ENCODE peak calls at places on chromosomes 16 and 17, in five cellular contexts. H, Z, G, P and K are unnamed samples.

GRCh38 chr17:27613425-27613824 is 17.6 kb upstream of the LGALS9 start:
- DNase-seq in H (no peak), Z (no peak), G (no peak), P (no peak), K (no peak)

GRCh38 chr16:31356566-31357323 is 1.8 kb downstream of the ITGAX start:
- DNase-seq in H (no peak), Z (no peak), G (no peak), P (no peak), K (no peak)

GRCh38 chr16:9836118-9836736 is 346.0 kb downstream of the GRIN2A start:
- DNase-seq in H (no peak), Z (no peak), G (no peak), P (no peak), K (no peak)

GRCh38 chr16:69917739-69918138 is 33.4 kb upstream of the CLEC18A start:
- DNase-seq in H (peak; percentile 87), Z (peak; percentile 99), G (no peak), P (peak; percentile 86), K (no peak)

GRCh38 chr16:8901318-8901861 is 19.2 kb downstream of the LITAFD start:
- DNase-seq in H (no peak), Z (no peak), G (no peak), P (no peak), K (no peak)

GRCh38 chr17:30548189-30548588 is 71.0 kb downstream of the GOSR1 start:
- DNase-seq in H (no peak), Z (no peak), G (no peak), P (no peak), K (no peak)

GRCh38 chr17:62085511-62086408 is 20.7 kb upstream of the MED13 start:
- DNase-seq in H (no peak), Z (peak; percentile 62), G (no peak), P (no peak), K (no peak)

GRCh38 chr16:16042076-16042475 is 92.7 kb downstream of the ABCC1 start:
- DNase-seq in H (no peak), Z (peak; percentile 88), G (peak; percentile 74), P (no peak), K (no peak)

GRCh38 chr17:78939615-78940014 is 14.4 kb upstream of the TIMP2 start:
- DNase-seq in H (no peak), Z (peak; percentile 52), G (no peak), P (peak; percentile 64), K (no peak)

GRCh38 chr16:15782573-15783365 is 74.1 kb downstream of the MYH11 start:
- DNase-seq in H (no peak), Z (peak; percentile 16), G (no peak), P (no peak), K (no peak)

GRCh38 chr16:57985204-57986121 is 14.5 kb upstream of the CNGB1 start:
- DNase-seq in H (no peak), Z (no peak), G (no peak), P (peak; percentile 70), K (no peak)

GRCh38 chr17:1693339-1693738 is 8.7 kb upstream of the PRPF8 start:
- DNase-seq in H (no peak), Z (peak; percentile 44), G (no peak), P (no peak), K (no peak)

GRCh38 chr17:53626286-53626685 is 196.4 kb upstream of the KIF2B start:
- DNase-seq in H (peak; percentile 24), Z (peak; percentile 67), G (no peak), P (no peak), K (no peak)

GRCh38 chr17:48561894-48562810 is 16.0 kb downstream of the HOXB4 start:
- DNase-seq in H (no peak), Z (peak; percentile 68), G (no peak), P (no peak), K (no peak)

GRCh38 chr16:19666451-19666850 is 51.6 kb downstream of the KNOP1 start:
- DNase-seq in H (no peak), Z (no peak), G (peak; percentile 43), P (no peak), K (no peak)

GRCh38 chr16:80009971-80010659 is 409.6 kb upstream of the MAF start:
- DNase-seq in H (no peak), Z (no peak), G (no peak), P (no peak), K (no peak)

GRCh38 chr17:69492410-69493071 is 78.0 kb downstream of the MAP2K6 start:
- DNase-seq in H (peak; percentile 72), Z (peak; percentile 88), G (no peak), P (no peak), K (no peak)

GRCh38 chr17:7290685-7291084 is 3.8 kb downstream of the YBX2 start:
- DNase-seq in H (no peak), Z (no peak), G (no peak), P (no peak), K (no peak)

GRCh38 chr17:1413281-1413791 is 13.3 kb upstream of the YWHAE start:
- DNase-seq in H (peak; percentile 55), Z (peak; percentile 86), G (peak; percentile 7), P (no peak), K (peak; percentile 26)

GRCh38 chr17:81842378-81842724 is 7.5 kb upstream of the PPP1R27 start:
- DNase-seq in H (no peak), Z (no peak), G (no peak), P (no peak), K (no peak)

GRCh38 chr16:15810949-15811348 is 45.9 kb downstream of the MYH11 start:
- DNase-seq in H (no peak), Z (no peak), G (no peak), P (peak; percentile 33), K (no peak)

GRCh38 chr17:9522074-9522473 is 53.5 kb downstream of the STX8 start:
- DNase-seq in H (peak; percentile 60), Z (peak; percentile 62), G (no peak), P (no peak), K (no peak)

GRCh38 chr16:74184839-74185238 is 111.8 kb upstream of the PSMD7 start:
- DNase-seq in H (no peak), Z (no peak), G (no peak), P (no peak), K (no peak)
- TF ChIP-seq POLR2A in H (no peak), Z (no peak), G (no peak), P (no peak), K (no peak)

DNA sequence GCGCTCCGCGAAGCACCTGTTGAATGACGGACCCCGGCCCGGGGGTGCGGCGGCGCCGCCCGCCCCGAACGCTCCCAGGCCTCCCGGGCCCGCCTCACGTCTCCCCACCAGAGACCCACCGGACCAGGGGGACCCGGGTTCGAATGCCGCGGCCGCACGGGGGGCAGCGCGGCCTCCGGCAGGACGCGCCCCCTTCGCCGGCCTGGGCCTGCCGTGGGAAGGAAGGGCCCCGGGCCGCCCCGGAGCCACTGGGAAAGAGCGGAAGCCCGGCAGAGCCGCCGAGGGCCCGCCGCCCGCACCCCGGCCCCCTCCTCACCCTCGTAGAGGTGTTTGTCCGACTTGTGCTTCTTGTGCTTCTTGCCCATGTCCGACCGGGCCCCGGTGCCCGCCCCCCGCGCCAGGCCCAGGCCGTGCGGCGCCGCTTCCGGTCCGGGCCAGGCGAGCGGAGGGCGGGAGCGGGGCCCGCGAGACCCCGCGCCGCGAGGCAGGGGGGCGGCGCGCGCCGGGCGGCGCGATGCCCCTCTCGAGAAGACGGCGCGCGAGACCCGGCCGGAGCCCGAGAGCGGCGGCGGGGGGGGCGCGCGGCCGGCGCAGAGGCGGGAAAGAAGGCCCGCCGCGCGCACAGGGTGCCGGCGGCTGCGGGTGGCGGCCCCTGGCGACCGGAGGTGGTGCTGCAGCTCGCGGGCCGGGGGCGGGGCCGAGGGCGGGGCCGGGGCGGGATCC is at the start of gene BRD7:
- DNase-seq in H (peak; percentile 54), Z (peak; percentile 37), G (peak; percentile 38), P (no peak), K (peak; percentile 64)
- TF ChIP-seq POLR2A in H (no peak), Z (no peak), G (no peak), P (no peak), K (no peak)

GRCh38 chr17:50199651-50200446 is 1.6 kb downstream of the COL1A1 start:
- DNase-seq in H (peak; percentile 91), Z (peak; percentile 93), G (peak; percentile 95), P (peak; percentile 99), K (peak; percentile 91)
- TF ChIP-seq POLR2A in H (no peak), Z (peak; percentile 6), G (peak; percentile 65), P (no peak), K (no peak)

GRCh38 chr16:56519459-56520250 is at the start of gene BBS2:
- DNase-seq in H (peak; percentile 86), Z (peak; percentile 71), G (peak; percentile 83), P (peak; percentile 94), K (peak; percentile 94)
- TF ChIP-seq POLR2A in H (peak; percentile 92), Z (no peak), G (peak; percentile 73), P (peak; percentile 72), K (peak; percentile 89)

DNA sequence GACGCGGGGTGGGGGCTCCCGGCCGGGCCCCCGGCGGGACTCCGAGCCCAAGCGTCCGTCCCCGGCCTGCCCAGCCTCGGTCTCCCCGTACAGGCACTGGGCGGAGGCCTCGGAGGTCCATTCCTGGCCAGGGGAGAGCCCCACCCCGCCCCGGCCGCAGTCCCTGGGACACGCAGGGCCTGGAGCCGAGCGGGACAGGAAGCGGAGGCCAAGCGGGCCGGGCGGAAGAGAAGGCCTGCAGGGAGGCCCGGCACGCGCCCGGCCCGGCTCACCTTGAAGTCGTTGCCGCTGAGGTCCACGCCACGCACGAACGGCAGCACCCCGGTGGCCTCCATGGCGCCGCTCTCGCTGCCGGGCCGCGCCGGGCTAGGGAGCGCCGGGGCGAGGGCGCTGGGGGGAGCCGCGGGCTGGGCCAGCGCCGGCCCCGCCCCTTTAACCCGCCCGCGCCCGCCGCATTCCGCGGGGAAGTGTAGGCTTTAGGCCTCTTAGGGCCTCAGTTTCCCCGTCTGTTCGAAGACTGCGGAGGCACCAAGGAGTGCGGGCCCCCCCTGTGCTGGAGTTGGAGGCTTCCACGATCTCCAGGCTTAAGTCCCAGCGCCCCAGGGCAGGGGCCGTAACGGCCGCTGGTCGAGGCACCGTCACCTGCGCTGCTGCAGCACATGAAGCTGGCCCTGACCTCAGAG is at the start of gene FLII:
- DNase-seq in H (peak; percentile 70), Z (peak; percentile 17), G (peak; percentile 36), P (peak; percentile 78), K (peak; percentile 71)
- TF ChIP-seq POLR2A in H (peak; percentile 84), Z (peak; percentile 67), G (peak; percentile 65), P (peak; percentile 45), K (peak; percentile 60)

DNA sequence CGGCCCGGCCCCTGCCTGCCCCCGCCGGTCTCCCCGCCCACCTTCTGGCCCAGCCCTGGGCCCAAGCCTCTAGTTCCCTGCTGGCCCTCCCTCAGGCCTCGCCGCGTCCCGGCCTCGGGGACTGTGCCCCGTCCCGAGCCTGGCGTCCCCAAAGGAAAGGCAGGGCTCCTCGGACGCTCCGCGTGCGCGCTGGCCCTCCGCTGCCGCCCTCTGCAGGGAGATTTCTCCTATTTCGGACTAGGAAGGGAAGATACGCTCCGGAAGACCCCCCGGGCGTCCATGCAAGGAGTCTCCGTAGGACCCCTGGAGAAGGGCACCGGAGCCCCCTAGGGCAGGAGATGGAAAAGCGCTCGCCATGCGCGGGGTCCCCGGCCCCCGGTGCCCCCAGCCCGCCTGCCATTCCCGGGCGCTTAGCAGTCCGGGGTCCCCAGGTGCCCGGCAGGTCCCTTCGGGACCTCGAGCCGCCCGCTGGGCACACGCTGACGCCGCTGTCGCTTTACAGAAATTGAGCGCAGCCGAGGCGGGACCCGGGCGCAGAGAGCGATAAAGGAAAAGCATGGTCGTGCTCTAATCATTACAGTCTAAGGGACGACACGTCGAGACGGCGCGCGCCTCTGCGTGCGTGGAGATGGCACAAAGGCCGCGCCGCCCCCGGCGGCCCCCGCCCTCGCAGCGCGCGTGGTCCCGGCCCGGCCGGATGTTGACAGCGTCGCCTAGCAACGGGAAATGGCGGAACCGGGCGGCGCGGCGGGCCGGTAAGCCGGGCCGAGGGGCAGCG is at the start of gene CCDC40:
- DNase-seq in H (peak; percentile 84), Z (peak; percentile 59), G (peak; percentile 79), P (peak; percentile 93), K (peak; percentile 87)
- TF ChIP-seq POLR2A in H (peak; percentile 81), Z (peak; percentile 86), G (peak; percentile 74), P (peak; percentile 8), K (peak; percentile 60)